ENCODE peak calls at places on chromosomes 13 and 19, in four cellular contexts. K, S, F and R are unnamed samples.

GRCh38 chr19:6236310-6237291 is 43.2 kb downstream of the MLLT1 start:
- DNase-seq in S (no peak), F (no peak), K (no peak), R (peak)

GRCh38 chr19:27844261-27844660 is 1368.7 kb downstream of the UQCRFS1 start:
- DNase-seq in K (no peak), S (no peak), F (no peak), R (no peak)

GRCh38 chr13:25980255-25980654 is 71.6 kb downstream of the SHISA2 start:
- DNase-seq in K (no peak), F (peak), S (peak), R (no peak)

GRCh38 chr13:107079423-107080099 is 511.6 kb upstream of the ARGLU1 start:
- DNase-seq in F (no peak), K (no peak), S (no peak), R (no peak)

GRCh38 chr19:49149652-49150105 is 5.5 kb downstream of the HRC start:
- DNase-seq in F (peak), S (peak), K (peak), R (peak)

GRCh38 chr19:35135389-35135909 is 590 bp upstream of the LGI4 start:
- DNase-seq in F (peak), S (peak), K (peak), R (peak)

GRCh38 chr19:44955500-44956439 is 590 bp downstream of the CLPTM1 start:
- DNase-seq in S (no peak), F (no peak), K (peak), R (no peak)

GRCh38 chr13:110616103-110617101 is 1.1 kb downstream of the NAXD start:
- DNase-seq in S (peak), F (peak), K (peak), R (no peak)

GRCh38 chr13:50494110-50494509 is 349.4 kb downstream of the DLEU7 start:
- DNase-seq in S (no peak), F (no peak), K (no peak), R (no peak)

GRCh38 chr19:32677657-32678056 is 2.0 kb downstream of the RGS9BP start:
- DNase-seq in F (no peak), S (no peak), K (no peak), R (no peak)

GRCh38 chr13:43865892-43866291 is 13.6 kb downstream of the CCDC122 start:
- DNase-seq in F (peak), K (peak), S (peak), R (no peak)

GRCh38 chr19:51565583-51565982 is 5.5 kb upstream of the ZNF175 start:
- DNase-seq in S (no peak), F (no peak), K (no peak), R (no peak)

GRCh38 chr13:106083620-106084350 is 451.7 kb downstream of the EFNB2 start:
- DNase-seq in S (peak), F (peak), K (peak), R (no peak)

GRCh38 chr19:52592301-52592700 is 22.2 kb downstream of the ZNF701 start:
- DNase-seq in S (no peak), F (no peak), K (no peak), R (no peak)

GRCh38 chr13:76925115-76925514 is 23.2 kb upstream of the ACOD1 start:
- DNase-seq in F (no peak), S (no peak), K (no peak), R (no peak)

GRCh38 chr19:10295305-10295846 is 5.6 kb downstream of the ICAM5 start:
- DNase-seq in F (no peak), K (no peak), S (no peak), R (no peak)